ENCODE peak calls at places on chromosomes 4 and X, in five cellular contexts. N is Caco-2; M is cardiac muscle cell; F is CD8-positive, alpha-beta T cell; T is CD4-positive, CD25-positive, alpha-beta regulatory T cell. I is an unnamed sample.
A peak's percentile ranks its signal among the peaks of the same experiment; 100 is the strongest.

GRCh38 chrX:23317799-23318724 is 16.6 kb upstream of the PTCHD1 start:
- DNase-seq in F (peak; percentile 13), M (peak; percentile 34), N (peak; percentile 34), T (peak; percentile 25), I (no peak)

GRCh38 chrX:22081475-22082092 is 49.5 kb downstream of the PHEX start:
- DNase-seq in F (peak; percentile 44), M (peak; percentile 67), T (peak; percentile 52), N (peak; percentile 51), I (peak; percentile 8)

GRCh38 chr4:88110826-88111225 is 47.6 kb downstream of the ABCG2 start:
- DNase-seq in F (no peak), M (no peak), T (no peak), N (no peak), I (no peak)

GRCh38 chr4:188783606-188784157 is 644.4 kb downstream of the TRIML1 start:
- DNase-seq in T (no peak), M (no peak), N (no peak), F (no peak), I (no peak)

GRCh38 chrX:63349307-63349706 is 1.8 kb downstream of the SPIN4 start:
- DNase-seq in T (peak; percentile 7), M (peak; percentile 2), F (no peak), N (no peak), I (no peak)

GRCh38 chrX:16589211-16589610 is 60.7 kb upstream of the S100G start:
- DNase-seq in T (no peak), M (peak; percentile 59), F (no peak), N (no peak), I (no peak)

GRCh38 chrX:134836497-134836968 is 154.3 kb upstream of the SMIM10 start:
- DNase-seq in F (no peak), N (no peak), T (peak; percentile 15), M (peak; percentile 39), I (no peak)

GRCh38 chr4:183618681-183619080 is 40.3 kb downstream of the RWDD4 start:
- DNase-seq in T (no peak), M (no peak), N (peak; percentile 57), F (no peak), I (no peak)

GRCh38 chr4:48262926-48263325 is 6.7 kb downstream of the TEC start:
- DNase-seq in M (no peak), N (no peak), T (no peak), F (no peak), I (no peak)

GRCh38 chr4:139560396-139561084 is 4.5 kb upstream of the SETD7 start:
- DNase-seq in T (peak; percentile 86), F (no peak), N (no peak), M (no peak), I (no peak)

GRCh38 chrX:117610806-117611205 is 505.8 kb downstream of the KLHL13 start:
- DNase-seq in T (no peak), F (no peak), N (no peak), M (no peak), I (no peak)

GRCh38 chr4:130257271-130257670 is 1161.3 kb downstream of the C4orf33 start:
- DNase-seq in M (peak; percentile 56), N (no peak), F (no peak), T (no peak), I (no peak)

GRCh38 chr4:1604706-1605205 is 79.4 kb downstream of the FAM53A start:
- DNase-seq in F (peak; percentile 51), M (no peak), N (peak; percentile 56), T (peak; percentile 86), I (no peak)

GRCh38 chr4:113436360-113436759 is 325.2 kb downstream of the CAMK2D start:
- DNase-seq in T (peak; percentile 57), M (peak; percentile 91), N (no peak), F (no peak), I (no peak)
- H3K4me3 ChIP-seq in T (no peak overlapping the region), M (no peak overlapping the region), N (no peak overlapping the region), F (no peak overlapping the region), I (no peak overlapping the region)

GRCh38 chrX:107716045-107716684 is 59.4 kb downstream of the TSC22D3 start:
- DNase-seq in T (peak; percentile 27), M (peak; percentile 32), N (no peak), F (peak; percentile 10), I (no peak)

GRCh38 chrX:107714196-107714811 is 61.3 kb downstream of the TSC22D3 start:
- DNase-seq in N (no peak), F (peak; percentile 10), M (peak; percentile 58), T (no peak), I (no peak)

GRCh38 chrX:107716816-107717700 is 58.5 kb downstream of the TSC22D3 start:
- DNase-seq in F (peak; percentile 86), N (peak; percentile 20), M (peak; percentile 90), T (peak; percentile 93), I (peak; percentile 76)

GRCh38 chrX:107713205-107714195 is 62.1 kb downstream of the TSC22D3 start:
- DNase-seq in T (no peak), N (no peak), F (peak; percentile 10), M (peak; percentile 43), I (no peak)

GRCh38 chrX:107715331-107716044 is 60.1 kb downstream of the TSC22D3 start:
- DNase-seq in M (peak; percentile 33), F (no peak), T (peak; percentile 32), N (no peak), I (no peak)
- H3K4me3 ChIP-seq in M (peak overlapping the region; percentile 75), F (peak overlapping the region; percentile 91), T (peak overlapping the region; percentile 98), N (no peak overlapping the region), I (peak overlapping the region; percentile 70)

GRCh38 chr4:155667538-155668511 is 1.2 kb downstream of the GUCY1A1 start:
- DNase-seq in M (peak; percentile 62), F (no peak), N (no peak), T (peak; percentile 1), I (no peak)

GRCh38 chr4:155665054-155665453 is 1.6 kb upstream of the GUCY1A1 start:
- DNase-seq in N (no peak), T (no peak), F (no peak), M (no peak), I (no peak)

GRCh38 chr4:155672342-155672741 is 5.7 kb downstream of the GUCY1A1 start:
- DNase-seq in N (peak; percentile 41), T (no peak), M (no peak), F (no peak), I (no peak)

DNA sequence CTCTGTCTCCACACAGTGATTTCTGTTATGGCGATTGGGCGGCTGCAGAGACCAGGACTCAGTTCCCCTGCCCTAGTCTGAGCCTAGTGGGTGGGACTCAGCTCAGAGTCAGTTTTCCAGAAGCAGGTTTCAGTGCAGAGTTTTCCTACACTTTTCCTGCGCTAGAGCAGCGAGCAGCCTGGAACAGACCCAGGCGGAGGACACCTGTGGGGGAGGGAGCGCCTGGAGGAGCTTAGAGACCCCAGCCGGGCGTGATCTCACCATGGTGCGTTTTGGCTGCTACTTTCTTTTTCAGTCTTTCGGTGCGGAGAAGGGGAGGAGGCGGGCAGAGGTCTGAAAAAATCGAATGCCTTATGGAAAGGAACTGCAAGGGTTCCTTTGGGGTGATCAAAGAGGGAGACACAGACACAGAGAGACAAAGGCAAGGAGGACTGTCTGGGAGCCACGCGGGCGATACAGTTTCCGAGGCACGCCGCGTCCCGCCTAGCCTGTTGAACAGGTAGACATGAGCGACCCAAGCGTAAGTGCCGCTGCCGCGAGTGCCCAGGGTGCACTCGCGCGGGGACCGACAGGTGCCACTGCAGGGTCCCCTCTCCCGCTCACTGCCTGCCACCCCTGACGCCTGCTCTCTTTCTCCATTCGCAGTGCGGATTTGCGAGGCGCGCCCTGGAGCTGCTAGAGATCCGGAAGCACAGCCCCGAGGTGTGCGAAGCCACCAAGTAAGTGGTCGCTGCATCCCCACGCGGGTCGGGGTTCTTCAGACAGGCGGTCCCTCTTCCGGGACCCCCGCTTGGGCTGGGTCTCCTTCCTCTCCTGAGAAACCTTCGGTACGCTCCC is at the start of gene GUCY1A1:
- DNase-seq in T (peak; percentile 19), N (no peak), F (peak; percentile 15), M (peak; percentile 19), I (no peak)
- H3K4me3 ChIP-seq in T (no peak within 1 kb of the TSS), N (no peak within 1 kb of the TSS), F (peak within 1 kb of the TSS; percentile 23), M (peak within 1 kb of the TSS; percentile 91), I (peak within 1 kb of the TSS; percentile 48)

GRCh38 chr4:165440415-165440882 is 61.6 kb downstream of the CPE start:
- DNase-seq in T (no peak), M (peak; percentile 83), F (no peak), N (peak; percentile 51), I (no peak)
- H3K4me3 ChIP-seq in T (no peak overlapping the region), M (no peak overlapping the region), F (no peak overlapping the region), N (no peak overlapping the region), I (no peak overlapping the region)

GRCh38 chrX:48800574-48801280 is 1.1 kb upstream of the HDAC6 start:
- DNase-seq in M (no peak), T (peak; percentile 7), F (no peak), N (no peak), I (no peak)
- H3K4me3 ChIP-seq in M (peak overlapping the region; percentile 57), T (peak overlapping the region; percentile 85), F (peak overlapping the region; percentile 46), N (peak overlapping the region; percentile 69), I (peak overlapping the region; percentile 83)

GRCh38 chr4:107799634-107800033 is 25.1 kb upstream of the SGMS2 start:
- DNase-seq in T (no peak), N (no peak), M (no peak), F (no peak), I (no peak)
- H3K4me3 ChIP-seq in T (no peak overlapping the region), N (peak overlapping the region; percentile 17), M (no peak overlapping the region), F (no peak overlapping the region), I (no peak overlapping the region)

GRCh38 chr4:80165855-80166254 is 31.4 kb upstream of the PRDM8 start:
- DNase-seq in N (no peak), F (no peak), T (no peak), M (no peak), I (no peak)
- H3K4me3 ChIP-seq in N (no peak overlapping the region), F (no peak overlapping the region), T (no peak overlapping the region), M (no peak overlapping the region), I (no peak overlapping the region)

GRCh38 chr4:142815834-142816233 is 30.3 kb downstream of the INPP4B start:
- DNase-seq in F (no peak), T (peak; percentile 5), N (no peak), M (peak; percentile 62), I (no peak)
- H3K4me3 ChIP-seq in F (no peak overlapping the region), T (no peak overlapping the region), N (no peak overlapping the region), M (no peak overlapping the region), I (no peak overlapping the region)

DNA sequence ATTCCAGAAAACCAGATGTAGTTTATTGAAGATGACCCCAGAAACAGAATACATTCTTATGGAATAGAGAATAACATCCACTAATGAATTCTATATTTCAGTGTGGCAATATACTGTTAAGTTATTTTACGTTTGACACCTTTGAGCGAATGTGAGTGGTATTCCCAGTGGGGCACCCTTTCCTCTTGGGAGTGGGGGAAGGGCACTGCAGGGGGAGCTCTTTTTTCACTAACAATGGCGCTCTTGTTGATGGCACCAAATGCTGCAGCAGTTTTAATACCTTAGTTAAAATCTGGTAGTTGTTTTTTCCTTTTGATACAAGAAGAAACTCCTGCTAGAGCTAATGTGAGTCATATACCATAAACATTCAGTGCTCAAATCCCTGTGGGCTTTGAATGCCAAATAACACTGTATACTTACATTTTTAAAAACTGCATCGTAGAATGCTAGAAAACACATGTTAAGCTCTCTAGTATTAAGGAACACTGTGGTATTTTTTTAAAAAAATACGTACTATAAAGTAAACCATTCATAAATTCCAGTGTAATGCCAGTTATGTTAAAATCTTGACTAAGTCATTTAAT is 178.5 kb downstream of the DCHS2 start:
- DNase-seq in T (no peak), M (no peak), F (no peak), N (no peak), I (no peak)
- H3K4me3 ChIP-seq in T (no peak overlapping the region), M (no peak overlapping the region), F (no peak overlapping the region), N (no peak overlapping the region), I (no peak overlapping the region)